ENCODE peak calls at places on chromosomes 11 and 22, in ten cellular contexts. J is keratinocyte, O is HepG2, R is HCT116, E is OCI-LY7, C is H9, Z is neural progenitor cell, Q is SK-N-SH, T is fibroblast of lung, S is IMR-90. W is an unnamed sample.

GRCh38 chr11:6862961-6863360 is at the start of gene OR10A2:
- DNase-seq in J (no peak), O (no peak), R (no peak), E (no peak), C (peak; percentile 31), Z (peak; percentile 6), Q (no peak), T (no peak), S (peak; percentile 10), W (peak; percentile 19)

GRCh38 chr11:2540521-2541320 is 95.9 kb downstream of the KCNQ1 start:
- DNase-seq in J (no peak), O (no peak), R (no peak), E (no peak), C (no peak), Z (no peak), Q (no peak), T (no peak), S (no peak), W (no peak)

GRCh38 chr11:106601637-106602297 is 416.5 kb downstream of the GUCY1A2 start:
- DNase-seq in J (no peak), O (no peak), R (no peak), E (no peak), C (no peak), Z (no peak), Q (no peak), T (no peak), S (no peak), W (no peak)

GRCh38 chr11:69958308-69958707 is 119.8 kb upstream of the ANO1 start:
- DNase-seq in J (no peak), O (no peak), R (no peak), E (no peak), C (no peak), Z (no peak), Q (no peak), T (peak; percentile 58), S (peak; percentile 93), W (peak; percentile 59)

GRCh38 chr11:69799582-69799981 is 19.6 kb downstream of the FGF3 start:
- DNase-seq in J (no peak), O (peak; percentile 23), R (peak; percentile 84), E (peak; percentile 54), C (peak; percentile 62), Z (peak; percentile 37), Q (peak; percentile 63), T (peak; percentile 22), S (peak; percentile 7), W (peak; percentile 70)

GRCh38 chr11:75667831-75668507 is 869 bp downstream of the MAP6 start:
- DNase-seq in J (no peak), O (no peak), R (no peak), E (no peak), C (peak; percentile 73), Z (peak; percentile 94), Q (peak; percentile 95), T (peak; percentile 23), S (peak; percentile 35), W (peak; percentile 47)

GRCh38 chr11:115221461-115222069 is 282.6 kb downstream of the CADM1 start:
- DNase-seq in J (no peak), O (no peak), R (no peak), E (peak; percentile 24), C (no peak), Z (no peak), Q (no peak), T (no peak), S (no peak), W (no peak)

GRCh38 chr22:29477919-29478318 is 2.1 kb upstream of the NEFH start:
- DNase-seq in J (no peak), O (no peak), R (no peak), E (no peak), C (no peak), Z (peak; percentile 41), Q (peak; percentile 53), T (no peak), S (no peak), W (no peak)

GRCh38 chr11:396511-396947 is 2.5 kb downstream of the PKP3 start:
- DNase-seq in J (no peak), O (peak; percentile 60), R (no peak), E (no peak), C (no peak), Z (no peak), Q (peak; percentile 86), T (peak; percentile 33), S (no peak), W (no peak)

GRCh38 chr11:95108671-95109551 is 19.3 kb downstream of the ENDOD1 start:
- DNase-seq in J (no peak), O (no peak), R (no peak), E (no peak), C (no peak), Z (peak; percentile 13), Q (no peak), T (peak; percentile 8), S (peak; percentile 14), W (no peak)
- H3K4me1 ChIP-seq in J (peaks cover 41% of the 10 kb centered on the region), O (no peaks in the 10 kb centered on the region), R (peaks cover 60% of the 10 kb centered on the region), E (peaks cover 17% of the 10 kb centered on the region), C (peaks cover 4% of the 10 kb centered on the region), Z (peaks cover 34% of the 10 kb centered on the region), Q (peaks cover 25% of the 10 kb centered on the region), T (peaks cover 7% of the 10 kb centered on the region), S (peaks cover 2% of the 10 kb centered on the region), W (peaks cover 30% of the 10 kb centered on the region)

DNA sequence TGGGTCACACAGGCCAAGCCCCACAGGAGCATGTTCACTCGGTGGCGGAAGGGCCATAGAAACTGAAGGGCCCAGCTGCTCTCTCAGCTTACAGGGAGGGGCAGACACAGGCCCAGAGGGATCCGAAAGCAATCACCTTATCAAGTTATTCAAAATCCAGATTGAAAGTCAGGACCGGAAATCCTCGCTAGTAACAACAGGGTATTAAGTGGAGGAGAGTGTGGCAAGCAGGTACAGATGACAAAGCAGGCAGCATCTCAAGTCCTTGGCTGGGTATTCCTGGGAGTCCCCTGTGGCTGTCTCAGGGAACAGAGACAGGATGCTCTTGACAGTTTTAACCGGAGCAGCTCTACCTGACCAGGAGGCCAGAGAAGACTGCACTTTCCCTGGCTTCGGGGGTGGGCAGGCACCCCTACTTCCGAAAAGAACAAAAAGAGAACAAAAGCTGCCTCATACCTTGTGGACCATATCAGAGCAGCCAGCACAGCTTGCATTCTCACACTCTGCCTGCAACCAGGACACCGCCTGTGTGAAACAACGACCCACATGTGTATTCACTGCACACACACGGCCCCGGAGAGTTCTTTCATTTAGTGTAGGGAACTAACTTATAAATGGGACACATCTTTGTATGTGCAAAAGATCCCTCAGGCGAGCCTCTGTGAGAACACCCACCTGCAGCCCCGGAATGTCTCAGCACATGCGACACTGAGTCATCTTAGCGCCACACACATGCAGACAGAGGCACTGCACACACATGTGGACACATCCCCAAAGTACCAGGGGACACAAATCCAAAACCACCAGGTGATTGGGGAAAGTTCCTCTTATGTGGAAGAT is 78.3 kb downstream of the MICAL3 start:
- DNase-seq in J (no peak), O (no peak), R (no peak), E (peak; percentile 15), C (no peak), Z (no peak), Q (no peak), T (no peak), S (no peak), W (no peak)
- H4K20me1 ChIP-seq in J (peaks cover 52% of the 10 kb centered on the region), O (no peaks in the 10 kb centered on the region), R (no peaks in the 10 kb centered on the region), E (peaks cover 58% of the 10 kb centered on the region), C (no peaks in the 10 kb centered on the region), Z (peaks cover 70% of the 10 kb centered on the region), Q (peaks cover 96% of the 10 kb centered on the region), T (no peaks in the 10 kb centered on the region), S (peaks cover 63% of the 10 kb centered on the region), W (peaks cover 13% of the 10 kb centered on the region)

DNA sequence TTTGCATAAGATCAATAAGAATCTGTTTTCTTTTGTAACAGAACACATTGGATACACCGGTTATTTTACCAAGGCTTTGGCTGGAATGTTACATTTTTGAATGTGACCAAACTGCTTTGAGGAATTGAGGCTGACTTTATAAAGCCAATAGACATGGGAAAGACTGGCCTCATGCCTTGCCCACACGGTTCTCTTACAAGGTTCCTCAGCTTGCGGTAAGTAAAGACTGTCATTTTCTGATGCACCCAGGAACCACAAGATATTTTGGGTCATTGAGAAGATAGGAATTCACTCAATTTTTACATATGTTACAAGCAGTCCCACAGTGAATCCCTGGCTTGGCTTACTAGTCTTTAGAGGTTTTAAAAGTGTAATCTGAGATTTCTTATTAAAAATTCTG is 23.9 kb downstream of the OR10A6 start:
- DNase-seq in J (no peak), O (no peak), R (no peak), E (no peak), C (no peak), Z (no peak), Q (no peak), T (no peak), S (no peak), W (no peak)
- H3K4me1 ChIP-seq in J (peaks cover 48% of the 10 kb centered on the region), O (no peaks in the 10 kb centered on the region), R (no peaks in the 10 kb centered on the region), E (no peaks in the 10 kb centered on the region), C (peaks cover 10% of the 10 kb centered on the region), Z (peaks cover 44% of the 10 kb centered on the region), Q (no peaks in the 10 kb centered on the region), T (peaks cover 3% of the 10 kb centered on the region), S (peaks cover 9% of the 10 kb centered on the region), W (peaks cover 61% of the 10 kb centered on the region)

GRCh38 chr11:73393479-73394415 is 17.5 kb downstream of the RELT start:
- DNase-seq in J (peak; percentile 66), O (peak; percentile 65), R (peak; percentile 41), E (peak; percentile 79), C (peak; percentile 86), Z (peak; percentile 85), Q (peak; percentile 94), T (peak; percentile 82), S (peak; percentile 82), W (peak; percentile 84)

GRCh38 chr11:73396985-73397384 is 20.8 kb downstream of the RELT start:
- DNase-seq in J (no peak), O (no peak), R (no peak), E (no peak), C (no peak), Z (no peak), Q (no peak), T (no peak), S (no peak), W (no peak)

GRCh38 chr11:73394416-73395296 is 18.5 kb downstream of the RELT start:
- DNase-seq in J (no peak), O (no peak), R (no peak), E (no peak), C (no peak), Z (no peak), Q (no peak), T (no peak), S (no peak), W (no peak)

GRCh38 chr11:73396251-73396930 is 20.2 kb downstream of the RELT start:
- DNase-seq in J (no peak), O (no peak), R (no peak), E (no peak), C (no peak), Z (no peak), Q (no peak), T (no peak), S (no peak), W (no peak)

DNA sequence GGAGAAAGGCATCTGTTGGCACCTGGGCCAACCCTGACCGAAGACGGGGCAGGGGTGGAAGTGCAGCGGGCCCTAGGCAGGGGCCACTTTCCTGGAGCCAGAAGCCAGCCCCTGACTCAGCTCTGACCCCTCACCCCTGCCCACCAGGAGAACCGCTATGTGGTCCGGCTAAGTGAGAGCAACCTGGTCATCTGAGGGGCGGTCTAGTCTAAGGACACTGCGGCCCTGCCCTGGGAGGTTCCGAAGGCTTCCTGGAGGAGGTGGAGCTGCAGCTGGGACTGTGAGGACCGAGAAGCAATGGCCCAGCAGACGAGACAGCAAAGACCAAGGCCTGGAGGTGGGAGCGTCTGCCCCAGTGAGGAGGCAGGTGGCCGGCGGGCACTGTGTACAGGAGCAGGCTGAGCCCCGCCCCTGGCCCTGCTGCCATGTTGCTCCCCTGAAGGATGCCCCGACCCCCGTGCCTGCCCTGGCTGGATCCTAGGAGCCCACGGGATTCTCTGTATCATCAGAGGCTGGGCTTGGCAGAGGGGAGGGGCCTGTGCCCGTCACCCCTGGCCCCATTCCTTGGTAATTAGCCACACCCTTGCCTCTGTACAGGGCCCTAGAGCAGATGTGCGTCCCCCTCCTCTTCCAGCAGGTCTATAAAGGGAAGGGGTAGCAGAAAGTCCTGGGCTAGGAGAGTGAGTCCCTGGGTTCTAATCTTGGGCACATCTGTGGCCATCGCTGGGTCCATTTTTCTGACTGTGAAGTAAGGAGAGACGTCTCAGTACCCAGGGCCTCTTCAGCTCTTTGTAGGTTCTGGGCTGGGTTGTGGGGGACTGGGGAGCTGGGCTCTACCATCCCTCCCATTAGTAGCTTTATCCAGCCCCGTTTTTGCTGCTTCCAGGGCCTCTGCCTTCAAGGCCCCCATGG is 19.4 kb downstream of the RELT start:
- DNase-seq in J (no peak), O (no peak), R (no peak), E (no peak), C (no peak), Z (no peak), Q (no peak), T (no peak), S (no peak), W (no peak)
- H4K20me1 ChIP-seq in J (no peaks in the 10 kb centered on the region), O (no peaks in the 10 kb centered on the region), R (no peaks in the 10 kb centered on the region), E (no peaks in the 10 kb centered on the region), C (no peaks in the 10 kb centered on the region), Z (peaks cover 9% of the 10 kb centered on the region), Q (peaks cover 3% of the 10 kb centered on the region), T (no peaks in the 10 kb centered on the region), S (peaks cover 8% of the 10 kb centered on the region), W (no peaks in the 10 kb centered on the region)

W was measured in PC-3.